ENCODE peak calls at places on chromosomes 12 and 14, in eight cellular contexts. W is NCI-H82; Q is Panc1; Y is GM13976; R is HCT116; T is testis; G is stimulated activated CD8-positive, alpha-beta memory T cell treated with anti-CD3 and anti-CD28 coated beads, Interleukin-4, amount 100 ng/mL, for 1 hour; Z is DMS79 treated with DMSO at 0.1 percent for 48 hours. N is an unnamed sample.
A peak's percentile ranks its signal among the peaks of the same experiment; 100 is the strongest.

GRCh38 chr14:105143451-105144230 is 24.9 kb downstream of the JAG2 start:
- DNase-seq in R (no peak), T (no peak), W (no peak), G (no peak), Q (no peak), Z (no peak), Y (no peak), N (no peak)

GRCh38 chr12:40152783-40153383 is 47.0 kb upstream of the SLC2A13 start:
- DNase-seq in T (peak; percentile 74), Z (no peak), Q (peak; percentile 13), W (peak; percentile 71), R (peak; percentile 24), Y (no peak), G (no peak), N (no peak)

GRCh38 chr12:12819752-12820311 is 6.7 kb downstream of the DDX47 start:
- DNase-seq in R (no peak), W (no peak), T (no peak), Y (no peak), Q (no peak), G (no peak), Z (no peak), N (no peak)

GRCh38 chr12:30982413-30982812 is 55.9 kb downstream of the TSPAN11 start:
- DNase-seq in W (no peak), R (no peak), G (no peak), T (no peak), Z (no peak), Q (no peak), Y (no peak), N (no peak)

GRCh38 chr12:6428326-6428725 is 16.4 kb upstream of the CD27 start:
- DNase-seq in R (no peak), G (no peak), Q (no peak), Y (no peak), W (no peak), Z (no peak), T (no peak), N (no peak)

GRCh38 chr14:69980457-69981414 is 101.5 kb downstream of the SMOC1 start:
- DNase-seq in Y (no peak), G (no peak), W (no peak), T (peak; percentile 90), Z (no peak), Q (no peak), R (peak; percentile 15), N (no peak)

GRCh38 chr14:73696466-73697390 is 17.5 kb downstream of the PNMA1 start:
- DNase-seq in W (no peak), Z (no peak), Q (peak; percentile 78), Y (peak; percentile 75), R (peak; percentile 13), G (no peak), T (no peak), N (no peak)

GRCh38 chr14:95683793-95684192 is 2.4 kb upstream of the TCL1B start:
- DNase-seq in G (no peak), R (peak; percentile 32), T (no peak), Y (peak; percentile 77), W (peak; percentile 42), Q (peak; percentile 35), Z (no peak), N (no peak)

GRCh38 chr12:105214670-105215375 is 21.2 kb downstream of the APPL2 start:
- DNase-seq in T (no peak), R (no peak), Z (peak; percentile 58), Q (no peak), W (no peak), Y (no peak), G (no peak), N (no peak)

GRCh38 chr12:118055144-118055557 is 5.8 kb downstream of the WSB2 start:
- DNase-seq in G (no peak), Y (peak; percentile 54), R (no peak), T (peak; percentile 62), Q (no peak), Z (no peak), W (peak; percentile 78), N (no peak)

N was measured in GOT3.